ENCODE peak calls at places on chromosomes 13 and 19, in six cellular contexts. A is cardiac fibroblast; D is stimulated activated CD4-positive, alpha-beta T cell treated with anti-CD3 and anti-CD28 coated beads, TNF-alpha, amount 100 ng/mL, for 48 hours; P is left ventricle myocardium inferior; F is EH; E is lung microvascular endothelial cell. S is an unnamed sample.

GRCh38 chr13:41231786-41232185 is 31.6 kb downstream of the MTRF1 start:
- DNase-seq in A (peak; percentile 47), D (no peak), P (peak; percentile 23), F (peak; percentile 36), E (peak; percentile 42), S (peak; percentile 47)

GRCh38 chr19:33428627-33429013 is 55.1 kb downstream of the CEBPG start:
- DNase-seq in A (no peak), D (no peak), P (peak; percentile 4), F (no peak), E (no peak), S (no peak)

GRCh38 chr13:91155512-91156114 is 191.9 kb upstream of the MIR17HG start:
- DNase-seq in A (no peak), D (no peak), P (no peak), F (no peak), E (no peak), S (no peak)

GRCh38 chr19:8310342-8311055 is 2.3 kb upstream of the CD320 start:
- DNase-seq in A (no peak), D (no peak), P (no peak), F (no peak), E (no peak), S (no peak)

GRCh38 chr13:40681341-40682051 is 15.1 kb upstream of the FOXO1 start:
- DNase-seq in A (peak; percentile 50), D (no peak), P (no peak), F (no peak), E (peak; percentile 69), S (no peak)

GRCh38 chr19:409006-409514 is at the start of gene C2CD4C:
- DNase-seq in A (no peak), D (no peak), P (no peak), F (no peak), E (no peak), S (no peak)

GRCh38 chr13:102333320-102334181 is 68.3 kb downstream of the FGF14 start:
- DNase-seq in A (no peak), D (no peak), P (no peak), F (no peak), E (no peak), S (no peak)

GRCh38 chr19:46378268-46378667 is 31.4 kb downstream of the PPP5C start:
- DNase-seq in A (peak; percentile 71), D (no peak), P (no peak), F (peak; percentile 92), E (peak; percentile 26), S (peak; percentile 30)

GRCh38 chr13:113105032-113105993 is at the start of gene F7:
- DNase-seq in A (no peak), D (no peak), P (no peak), F (peak; percentile 20), E (no peak), S (no peak)

GRCh38 chr19:54415208-54415900 is at the start of gene TTYH1:
- DNase-seq in A (no peak), D (no peak), P (no peak), F (no peak), E (no peak), S (no peak)

GRCh38 chr13:33931397-33931987 is 113.5 kb downstream of the RFC3 start:
- DNase-seq in A (peak; percentile 65), D (no peak), P (no peak), F (peak; percentile 71), E (peak; percentile 61), S (peak; percentile 15)

GRCh38 chr19:5314012-5314906 is 26.4 kb downstream of the PTPRS start:
- DNase-seq in A (no peak), D (no peak), P (no peak), F (peak; percentile 20), E (no peak), S (no peak)

GRCh38 chr19:16327911-16328823 is 3.5 kb downstream of the KLF2 start:
- DNase-seq in A (peak; percentile 94), D (no peak), P (peak; percentile 79), F (peak; percentile 73), E (peak; percentile 86), S (peak; percentile 76)

GRCh38 chr13:30616927-30617314 is 799 bp upstream of the USPL1 start:
- DNase-seq in A (peak; percentile 97), D (peak; percentile 28), P (peak; percentile 45), F (peak; percentile 90), E (peak; percentile 94), S (peak; percentile 91)

GRCh38 chr19:19628499-19629134 is 597 bp upstream of the LPAR2 start:
- DNase-seq in A (peak; percentile 64), D (no peak), P (no peak), F (peak; percentile 46), E (no peak), S (no peak)

GRCh38 chr19:47760632-47760999 is 15.3 kb downstream of the NOP53 start:
- DNase-seq in A (no peak), D (no peak), P (no peak), F (no peak), E (no peak), S (no peak)

GRCh38 chr19:55383279-55383788 is 758 bp downstream of the TMEM238 start:
- DNase-seq in A (no peak), D (no peak), P (no peak), F (no peak), E (no peak), S (no peak)

GRCh38 chr19:40403262-40403984 is 9.8 kb downstream of the PRX start:
- DNase-seq in A (peak; percentile 95), D (peak; percentile 72), P (peak; percentile 95), F (peak; percentile 91), E (peak; percentile 89), S (peak; percentile 77)

GRCh38 chr19:13463296-13463695 is 43.0 kb downstream of the CACNA1A start:
- DNase-seq in A (peak; percentile 8), D (no peak), P (no peak), F (peak; percentile 26), E (peak; percentile 15), S (peak; percentile 8)

GRCh38 chr13:39942901-39943273 is 287.4 kb downstream of the COG6 start:
- DNase-seq in A (peak; percentile 87), D (peak; percentile 58), P (peak; percentile 46), F (peak; percentile 76), E (peak; percentile 80), S (peak; percentile 81)

GRCh38 chr13:19601749-19602725 is 31.4 kb upstream of the MPHOSPH8 start:
- DNase-seq in A (peak; percentile 54), D (peak; percentile 23), P (peak; percentile 38), F (peak; percentile 47), E (peak; percentile 44), S (no peak)

GRCh38 chr13:30408319-30409101 is 13.8 kb upstream of the UBE2L5 start:
- DNase-seq in A (peak; percentile 92), D (peak; percentile 90), P (peak; percentile 95), F (peak; percentile 79), E (peak; percentile 90), S (peak; percentile 85)

GRCh38 chr13:26465514-26465913 is 92.0 kb upstream of the WASF3 start:
- DNase-seq in A (peak; percentile 18), D (no peak), P (peak; percentile 57), F (no peak), E (no peak), S (peak; percentile 19)

GRCh38 chr19:18156841-18157464 is 4.0 kb downstream of the PIK3R2 start:
- DNase-seq in A (peak; percentile 95), D (no peak), P (peak; percentile 86), F (peak; percentile 78), E (peak; percentile 88), S (peak; percentile 85)

GRCh38 chr19:17972230-17972629 is 5.3 kb downstream of the KCNN1 start:
- DNase-seq in A (no peak), D (no peak), P (no peak), F (no peak), E (no peak), S (no peak)

GRCh38 chr19:7618366-7618765 is 11.0 kb downstream of the XAB2 start:
- DNase-seq in A (no peak), D (no peak), P (no peak), F (no peak), E (no peak), S (no peak)

GRCh38 chr13:30654430-30654829 is 36.7 kb downstream of the USPL1 start:
- DNase-seq in A (no peak), D (no peak), P (no peak), F (no peak), E (no peak), S (no peak)

GRCh38 chr19:10952809-10953208 is 8.0 kb upstream of the SMARCA4 start:
- DNase-seq in A (no peak), D (no peak), P (no peak), F (no peak), E (no peak), S (no peak)

GRCh38 chr19:7326105-7326877 is 22.4 kb upstream of the ARHGEF18 start:
- DNase-seq in A (peak; percentile 18), D (no peak), P (no peak), F (peak; percentile 36), E (peak; percentile 48), S (peak; percentile 45)

GRCh38 chr19:18304194-18304495 is 18.7 kb downstream of the LSM4 start:
- DNase-seq in A (no peak), D (no peak), P (peak; percentile 59), F (peak; percentile 18), E (no peak), S (no peak)

GRCh38 chr13:51614350-51614786 is 30.1 kb downstream of the WDFY2 start:
- DNase-seq in A (no peak), D (peak; percentile 32), P (no peak), F (peak; percentile 57), E (peak; percentile 51), S (peak; percentile 72)

GRCh38 chr19:49492573-49493411 is 3.4 kb upstream of the RPS11 start:
- DNase-seq in A (no peak), D (no peak), P (no peak), F (no peak), E (no peak), S (no peak)

GRCh38 chr13:98937911-98938381 is 39.9 kb downstream of the DOCK9 start:
- DNase-seq in A (no peak), D (no peak), P (no peak), F (no peak), E (no peak), S (no peak)

GRCh38 chr13:40235160-40235796 is 431.2 kb downstream of the FOXO1 start:
- DNase-seq in A (no peak), D (no peak), P (no peak), F (peak; percentile 60), E (no peak), S (no peak)

GRCh38 chr19:52542984-52543664 is 15.7 kb downstream of the ZNF808 start:
- DNase-seq in A (no peak), D (no peak), P (no peak), F (no peak), E (peak; percentile 79), S (no peak)

GRCh38 chr19:20359933-20360720 is 193.1 kb downstream of the ZNF486 start:
- DNase-seq in A (no peak), D (no peak), P (no peak), F (no peak), E (no peak), S (no peak)

GRCh38 chr19:46761418-46761831 is 15.2 kb upstream of the STRN4 start:
- DNase-seq in A (peak; percentile 75), D (no peak), P (no peak), F (peak; percentile 51), E (no peak), S (no peak)

GRCh38 chr13:20369886-20370361 is 137.8 kb upstream of the GJB6 start:
- DNase-seq in A (no peak), D (no peak), P (no peak), F (no peak), E (no peak), S (no peak)